ENCODE peak calls at places on chromosomes 1 and 21, in six cellular contexts. One of them, this sample, is unnamed.
A peak's percentile ranks its signal among the peaks of the same experiment; 100 is the strongest.

GRCh38 chr1:160127865-160128523 is 12.4 kb downstream of the ATP1A2 start:
- DNase-seq in MM.1S: no peak
- DNase-seq in Calu3: no peak
- DNase-seq in B cell: no peak
- DNase-seq in A549: peak; percentile 41
- DNase-seq in natural killer cell: no peak
- DNase-seq in this sample: no peak

GRCh38 chr1:32900371-32900955 is 726 bp downstream of the TMEM54 start:
- DNase-seq in MM.1S: no peak
- DNase-seq in Calu3: no peak
- DNase-seq in B cell: peak; percentile 43
- DNase-seq in A549: no peak
- DNase-seq in natural killer cell: no peak
- DNase-seq in this sample: no peak

GRCh38 chr1:59674605-59675004 is 140.1 kb upstream of the HOOK1 start:
- DNase-seq in MM.1S: no peak
- DNase-seq in Calu3: peak; percentile 33
- DNase-seq in B cell: no peak
- DNase-seq in A549: no peak
- DNase-seq in natural killer cell: no peak
- DNase-seq in this sample: no peak

GRCh38 chr1:98288494-98288893 is 367.7 kb upstream of the DPYD start:
- DNase-seq in MM.1S: no peak
- DNase-seq in Calu3: no peak
- DNase-seq in B cell: no peak
- DNase-seq in A549: no peak
- DNase-seq in natural killer cell: no peak
- DNase-seq in this sample: no peak

GRCh38 chr1:66947267-66947666 is 22.5 kb downstream of the MIER1 start:
- DNase-seq in MM.1S: no peak
- DNase-seq in Calu3: no peak
- DNase-seq in B cell: no peak
- DNase-seq in A549: no peak
- DNase-seq in natural killer cell: no peak
- DNase-seq in this sample: no peak

GRCh38 chr1:218400624-218401023 is 55.5 kb downstream of the TGFB2 start:
- DNase-seq in MM.1S: no peak
- DNase-seq in Calu3: no peak
- DNase-seq in B cell: no peak
- DNase-seq in A549: no peak
- DNase-seq in natural killer cell: no peak
- DNase-seq in this sample: no peak

GRCh38 chr1:246875041-246876026 is 56.4 kb downstream of the AHCTF1 start:
- DNase-seq in MM.1S: no peak
- DNase-seq in Calu3: no peak
- DNase-seq in B cell: no peak
- DNase-seq in A549: no peak
- DNase-seq in natural killer cell: no peak
- DNase-seq in this sample: no peak

GRCh38 chr1:75640137-75640536 is 29.2 kb upstream of the SLC44A5 start:
- DNase-seq in MM.1S: no peak
- DNase-seq in Calu3: no peak
- DNase-seq in B cell: no peak
- DNase-seq in A549: no peak
- DNase-seq in natural killer cell: no peak
- DNase-seq in this sample: no peak

GRCh38 chr21:45592208-45592619 is 50.0 kb upstream of the SLC19A1 start:
- DNase-seq in MM.1S: peak; percentile 70
- DNase-seq in Calu3: no peak
- DNase-seq in B cell: peak; percentile 67
- DNase-seq in A549: no peak
- DNase-seq in natural killer cell: no peak
- DNase-seq in this sample: no peak

GRCh38 chr1:181318858-181319235 is 164.5 kb upstream of the CACNA1E start:
- DNase-seq in MM.1S: no peak
- DNase-seq in Calu3: no peak
- DNase-seq in B cell: no peak
- DNase-seq in A549: no peak
- DNase-seq in natural killer cell: no peak
- DNase-seq in this sample: no peak

GRCh38 chr1:6700853-6701436 is 671 bp downstream of the DNAJC11 start:
- DNase-seq in MM.1S: peak; percentile 6
- DNase-seq in Calu3: no peak
- DNase-seq in B cell: no peak
- DNase-seq in A549: no peak
- DNase-seq in natural killer cell: no peak
- DNase-seq in this sample: no peak

GRCh38 chr21:45353200-45353599 is 51.8 kb upstream of the COL18A1 start:
- DNase-seq in MM.1S: no peak
- DNase-seq in Calu3: no peak
- DNase-seq in B cell: no peak
- DNase-seq in A549: no peak
- DNase-seq in natural killer cell: no peak
- DNase-seq in this sample: no peak

GRCh38 chr1:40853113-40853999 is 8.8 kb downstream of the CITED4 start:
- DNase-seq in MM.1S: no peak
- DNase-seq in Calu3: no peak
- DNase-seq in B cell: no peak
- DNase-seq in A549: no peak
- DNase-seq in natural killer cell: no peak
- DNase-seq in this sample: no peak

GRCh38 chr1:222914861-222915632 is 100.2 kb downstream of the DISP1 start:
- DNase-seq in MM.1S: no peak
- DNase-seq in Calu3: no peak
- DNase-seq in B cell: no peak
- DNase-seq in A549: peak; percentile 47
- DNase-seq in natural killer cell: no peak
- DNase-seq in this sample: no peak

GRCh38 chr1:43554444-43554992 is 23.8 kb downstream of the PTPRF start:
- DNase-seq in MM.1S: peak; percentile 39
- DNase-seq in Calu3: peak; percentile 49
- DNase-seq in B cell: no peak
- DNase-seq in A549: peak; percentile 56
- DNase-seq in natural killer cell: no peak
- DNase-seq in this sample: no peak

GRCh38 chr21:37780991-37781983 is 135.0 kb downstream of the KCNJ6 start:
- DNase-seq in MM.1S: no peak
- DNase-seq in Calu3: no peak
- DNase-seq in B cell: no peak
- DNase-seq in A549: no peak
- DNase-seq in natural killer cell: no peak
- DNase-seq in this sample: no peak

GRCh38 chr1:2372551-2373490 is 18.5 kb downstream of the MORN1 start:
- DNase-seq in MM.1S: no peak
- DNase-seq in Calu3: no peak
- DNase-seq in B cell: no peak
- DNase-seq in A549: no peak
- DNase-seq in natural killer cell: no peak
- DNase-seq in this sample: peak; percentile 1

GRCh38 chr1:226702318-226702956 is 36.6 kb downstream of the ITPKB start:
- DNase-seq in MM.1S: no peak
- DNase-seq in Calu3: no peak
- DNase-seq in B cell: no peak
- DNase-seq in A549: no peak
- DNase-seq in natural killer cell: no peak
- DNase-seq in this sample: no peak

GRCh38 chr1:107976431-107977215 is 11.6 kb upstream of the VAV3 start:
- DNase-seq in MM.1S: no peak
- DNase-seq in Calu3: no peak
- DNase-seq in B cell: no peak
- DNase-seq in A549: no peak
- DNase-seq in natural killer cell: no peak
- DNase-seq in this sample: no peak

GRCh38 chr1:39295901-39296300 is 91.4 kb downstream of the MACF1 start:
- DNase-seq in MM.1S: no peak
- DNase-seq in Calu3: no peak
- DNase-seq in B cell: no peak
- DNase-seq in A549: no peak
- DNase-seq in natural killer cell: no peak
- DNase-seq in this sample: no peak

GRCh38 chr1:22450421-22451021 is 1.1 kb upstream of the ZBTB40 start:
- DNase-seq in MM.1S: no peak
- DNase-seq in Calu3: no peak
- DNase-seq in B cell: no peak
- DNase-seq in A549: no peak
- DNase-seq in natural killer cell: no peak
- DNase-seq in this sample: no peak

GRCh38 chr21:34126269-34126668 is 52.9 kb downstream of the MRPS6 start:
- DNase-seq in MM.1S: no peak
- DNase-seq in Calu3: no peak
- DNase-seq in B cell: no peak
- DNase-seq in A549: no peak
- DNase-seq in natural killer cell: no peak
- DNase-seq in this sample: no peak

GRCh38 chr1:109432336-109432735 is 6.1 kb upstream of the PSMA5 start:
- DNase-seq in MM.1S: no peak
- DNase-seq in Calu3: no peak
- DNase-seq in B cell: no peak
- DNase-seq in A549: no peak
- DNase-seq in natural killer cell: no peak
- DNase-seq in this sample: no peak

GRCh38 chr1:15850450-15851079 is 3.1 kb downstream of the SPEN start:
- DNase-seq in MM.1S: no peak
- DNase-seq in Calu3: no peak
- DNase-seq in B cell: no peak
- DNase-seq in A549: no peak
- DNase-seq in natural killer cell: no peak
- DNase-seq in this sample: no peak

GRCh38 chr1:17121881-17122280 is 2.6 kb upstream of the PADI2 start:
- DNase-seq in MM.1S: no peak
- DNase-seq in Calu3: no peak
- DNase-seq in B cell: no peak
- DNase-seq in A549: no peak
- DNase-seq in natural killer cell: no peak
- DNase-seq in this sample: no peak

GRCh38 chr1:238951809-238952208 is 434.6 kb upstream of the CHRM3 start:
- DNase-seq in MM.1S: peak; percentile 41
- DNase-seq in Calu3: peak; percentile 63
- DNase-seq in B cell: no peak
- DNase-seq in A549: peak; percentile 10
- DNase-seq in natural killer cell: no peak
- DNase-seq in this sample: peak; percentile 22

GRCh38 chr1:231428392-231428791 is 6.3 kb upstream of the EGLN1 start:
- DNase-seq in MM.1S: no peak
- DNase-seq in Calu3: no peak
- DNase-seq in B cell: no peak
- DNase-seq in A549: no peak
- DNase-seq in natural killer cell: no peak
- DNase-seq in this sample: no peak

GRCh38 chr1:26994020-26994745 is 691 bp downstream of the TRNP1 start:
- DNase-seq in MM.1S: peak; percentile 37
- DNase-seq in Calu3: no peak
- DNase-seq in B cell: peak; percentile 72
- DNase-seq in A549: no peak
- DNase-seq in natural killer cell: no peak
- DNase-seq in this sample: peak; percentile 65

GRCh38 chr1:8649875-8650274 is 167.6 kb downstream of the RERE start:
- DNase-seq in MM.1S: no peak
- DNase-seq in Calu3: no peak
- DNase-seq in B cell: no peak
- DNase-seq in A549: no peak
- DNase-seq in natural killer cell: no peak
- DNase-seq in this sample: no peak

GRCh38 chr1:19232526-19232851 is 18.8 kb downstream of the EMC1 start:
- DNase-seq in MM.1S: no peak
- DNase-seq in Calu3: no peak
- DNase-seq in B cell: no peak
- DNase-seq in A549: no peak
- DNase-seq in natural killer cell: no peak
- DNase-seq in this sample: no peak
- TF ChIP-seq CTCF in MM.1S: no peak
- TF ChIP-seq CTCF in Calu3: no peak
- TF ChIP-seq CTCF in B cell: no peak
- TF ChIP-seq CTCF in A549: no peak
- TF ChIP-seq CTCF in natural killer cell: no peak
- TF ChIP-seq CTCF in this sample: no peak

GRCh38 chr1:84319662-84320061 is 18.2 kb downstream of the SAMD13 start:
- DNase-seq in MM.1S: no peak
- DNase-seq in Calu3: no peak
- DNase-seq in B cell: no peak
- DNase-seq in A549: peak; percentile 18
- DNase-seq in natural killer cell: no peak
- DNase-seq in this sample: no peak
- TF ChIP-seq CTCF in MM.1S: no peak
- TF ChIP-seq CTCF in Calu3: no peak
- TF ChIP-seq CTCF in B cell: no peak
- TF ChIP-seq CTCF in A549: no peak
- TF ChIP-seq CTCF in natural killer cell: no peak
- TF ChIP-seq CTCF in this sample: no peak

GRCh38 chr1:24421502-24421901 is 5.9 kb downstream of the NIPAL3 start:
- DNase-seq in MM.1S: no peak
- DNase-seq in Calu3: no peak
- DNase-seq in B cell: no peak
- DNase-seq in A549: no peak
- DNase-seq in natural killer cell: no peak
- DNase-seq in this sample: no peak
- TF ChIP-seq CTCF in MM.1S: no peak
- TF ChIP-seq CTCF in Calu3: no peak
- TF ChIP-seq CTCF in B cell: no peak
- TF ChIP-seq CTCF in A549: no peak
- TF ChIP-seq CTCF in natural killer cell: no peak
- TF ChIP-seq CTCF in this sample: no peak

GRCh38 chr1:20184997-20185833 is 681 bp upstream of the UBXN10 start:
- DNase-seq in MM.1S: no peak
- DNase-seq in Calu3: no peak
- DNase-seq in B cell: no peak
- DNase-seq in A549: no peak
- DNase-seq in natural killer cell: peak; percentile 35
- DNase-seq in this sample: no peak

GRCh38 chr1:20183035-20183434 is 2.9 kb upstream of the UBXN10 start:
- DNase-seq in MM.1S: no peak
- DNase-seq in Calu3: no peak
- DNase-seq in B cell: no peak
- DNase-seq in A549: no peak
- DNase-seq in natural killer cell: no peak
- DNase-seq in this sample: no peak

GRCh38 chr1:20185834-20186782 is at the start of the genes PLA2G2C and UBXN10:
- DNase-seq in MM.1S: no peak
- DNase-seq in Calu3: peak; percentile 47
- DNase-seq in B cell: peak; percentile 62
- DNase-seq in A549: no peak
- DNase-seq in natural killer cell: peak; percentile 62
- DNase-seq in this sample: peak; percentile 82

GRCh38 chr1:20183876-20184275 is 2.0 kb upstream of the UBXN10 start:
- DNase-seq in MM.1S: no peak
- DNase-seq in Calu3: no peak
- DNase-seq in B cell: no peak
- DNase-seq in A549: no peak
- DNase-seq in natural killer cell: no peak
- DNase-seq in this sample: no peak

DNA sequence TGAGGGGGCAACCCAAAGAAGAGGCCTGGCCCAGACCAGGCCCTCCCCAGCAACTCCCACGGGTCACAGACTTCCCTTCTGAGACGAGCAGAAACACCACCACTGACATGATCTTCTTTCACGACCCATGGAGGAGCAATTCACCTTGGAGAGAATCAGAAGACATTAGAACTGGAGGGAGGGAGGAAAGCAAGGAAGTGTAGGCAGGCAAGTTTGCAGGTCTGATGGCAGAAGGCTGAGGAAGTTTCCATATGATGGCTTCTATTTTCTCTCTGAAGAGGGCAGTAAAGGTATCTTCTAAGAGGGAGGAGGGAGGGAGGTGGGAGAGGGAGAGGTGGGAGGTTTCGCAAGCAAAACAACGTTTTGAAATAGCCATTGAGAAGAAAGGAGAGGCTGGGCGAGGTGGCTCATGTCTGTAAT is 1.4 kb upstream of the UBXN10 start:
- DNase-seq in MM.1S: no peak
- DNase-seq in Calu3: no peak
- DNase-seq in B cell: no peak
- DNase-seq in A549: peak; percentile 21
- DNase-seq in natural killer cell: no peak
- DNase-seq in this sample: no peak
- TF ChIP-seq CTCF in MM.1S: no peak
- TF ChIP-seq CTCF in Calu3: no peak
- TF ChIP-seq CTCF in B cell: no peak
- TF ChIP-seq CTCF in A549: no peak
- TF ChIP-seq CTCF in natural killer cell: no peak
- TF ChIP-seq CTCF in this sample: no peak

This sample was measured in nephron progenitor cell.